ENCODE peak calls at places on chromosomes 11 and 22, in five cellular contexts. R, X, T, Q and L are unnamed samples.

GRCh38 chr11:63871962-63872832 is 33.3 kb downstream of the MARK2 start:
- DNase-seq in R (peak), X (peak), T (peak), Q (peak), L (peak)

GRCh38 chr11:47179655-47179991 is 2.9 kb upstream of the ARFGAP2 start:
- DNase-seq in R (no peak), X (peak), T (no peak), Q (peak), L (peak)

GRCh38 chr11:73376168-73376802 is at the start of gene RELT:
- DNase-seq in R (peak), X (peak), T (peak), Q (peak), L (peak)

GRCh38 chr11:83070878-83071640 is 638 bp downstream of the RAB30 start:
- DNase-seq in R (peak), X (no peak), T (no peak), Q (no peak), L (peak)

GRCh38 chr11:117221775-117222517 is 9.9 kb downstream of the PCSK7 start:
- DNase-seq in R (peak), X (no peak), T (no peak), Q (peak), L (peak)

GRCh38 chr11:46901156-46901555 is 17.2 kb downstream of the LRP4 start:
- DNase-seq in R (no peak), X (no peak), T (no peak), Q (no peak), L (no peak)

GRCh38 chr11:1019321-1019910 is 17.1 kb downstream of the MUC6 start:
- DNase-seq in R (no peak), X (no peak), T (no peak), Q (no peak), L (no peak)

GRCh38 chr11:108364159-108364558 is 103.2 kb downstream of the C11orf65 start:
- DNase-seq in R (no peak), X (peak), T (peak), Q (peak), L (peak)

GRCh38 chr22:28799834-28800307 is 498 bp downstream of the XBP1 start:
- DNase-seq in R (peak), X (no peak), T (peak), Q (peak), L (peak)

GRCh38 chr11:57777969-57778317 is 16.3 kb downstream of the CTNND1 start:
- DNase-seq in R (no peak), X (peak), T (no peak), Q (no peak), L (no peak)

GRCh38 chr11:86537541-86538222 is 134.7 kb downstream of the ME3 start:
- DNase-seq in R (no peak), X (no peak), T (no peak), Q (no peak), L (peak)

GRCh38 chr22:45742866-45743450 is 71.3 kb downstream of the ATXN10 start:
- DNase-seq in R (no peak), X (no peak), T (no peak), Q (peak), L (peak)

GRCh38 chr22:37464181-37464580 is 22.0 kb downstream of the MFNG start:
- DNase-seq in R (no peak), X (no peak), T (no peak), Q (no peak), L (no peak)

GRCh38 chr11:14029415-14029814 is 66.9 kb downstream of the SPON1 start:
- DNase-seq in R (no peak), X (no peak), T (no peak), Q (no peak), L (no peak)

GRCh38 chr11:96102664-96103068 is 178.8 kb upstream of the MTMR2 start:
- DNase-seq in R (no peak), X (peak), T (peak), Q (peak), L (peak)

GRCh38 chr11:32137869-32138268 is 47.0 kb downstream of the RCN1 start:
- DNase-seq in R (no peak), X (no peak), T (no peak), Q (no peak), L (no peak)

GRCh38 chr11:12182650-12183511 is 72.5 kb downstream of the MICAL2 start:
- DNase-seq in R (no peak), X (peak), T (peak), Q (peak), L (peak)

GRCh38 chr22:30574095-30574981 is at the start of gene GAL3ST1:
- DNase-seq in R (no peak), X (peak), T (no peak), Q (no peak), L (no peak)

GRCh38 chr11:47087801-47088200 is 88.9 kb downstream of the ARFGAP2 start:
- DNase-seq in R (no peak), X (no peak), T (no peak), Q (no peak), L (no peak)

GRCh38 chr22:31082606-31083376 is 1.7 kb downstream of the SMTN start:
- DNase-seq in R (peak), X (no peak), T (peak), Q (peak), L (peak)

GRCh38 chr11:70762810-70763209 is 364.5 kb downstream of the CTTN start:
- DNase-seq in R (no peak), X (no peak), T (no peak), Q (no peak), L (no peak)

GRCh38 chr11:34599406-34599901 is 21.4 kb upstream of the EHF start:
- DNase-seq in R (no peak), X (peak), T (peak), Q (peak), L (peak)